ENCODE peak calls at places on chromosomes 13 and 19, in eight cellular contexts. One of them, this sample, is unnamed.

GRCh38 chr19:42140125-42140754 is 8.0 kb upstream of the POU2F2 start:
- DNase-seq in GM06990: no peak
- DNase-seq in colonic mucosa: peak; percentile 29
- DNase-seq in fibroblast of mammary gland: peak; percentile 61
- DNase-seq in epithelial cell of esophagus: peak; percentile 74
- DNase-seq in mucosa of descending colon: no peak
- DNase-seq in right lobe of liver: no peak
- DNase-seq in fibroblast of pulmonary artery: peak; percentile 81
- DNase-seq in this sample: peak; percentile 92

GRCh38 chr13:99214232-99214631 is 13.6 kb downstream of the UBAC2 start:
- DNase-seq in GM06990: peak; percentile 33
- DNase-seq in colonic mucosa: no peak
- DNase-seq in fibroblast of mammary gland: no peak
- DNase-seq in epithelial cell of esophagus: peak; percentile 72
- DNase-seq in mucosa of descending colon: no peak
- DNase-seq in right lobe of liver: no peak
- DNase-seq in fibroblast of pulmonary artery: no peak
- DNase-seq in this sample: peak; percentile 24

GRCh38 chr13:96041326-96042092 is 11.7 kb downstream of the UGGT2 start:
- DNase-seq in GM06990: no peak
- DNase-seq in colonic mucosa: no peak
- DNase-seq in fibroblast of mammary gland: no peak
- DNase-seq in epithelial cell of esophagus: no peak
- DNase-seq in mucosa of descending colon: no peak
- DNase-seq in right lobe of liver: no peak
- DNase-seq in fibroblast of pulmonary artery: no peak
- DNase-seq in this sample: no peak

GRCh38 chr13:114140131-114140908 is 7.9 kb upstream of the RASA3 start:
- DNase-seq in GM06990: no peak
- DNase-seq in colonic mucosa: no peak
- DNase-seq in fibroblast of mammary gland: no peak
- DNase-seq in epithelial cell of esophagus: no peak
- DNase-seq in mucosa of descending colon: peak; percentile 74
- DNase-seq in right lobe of liver: no peak
- DNase-seq in fibroblast of pulmonary artery: no peak
- DNase-seq in this sample: no peak

GRCh38 chr13:44837250-44837649 is 152.0 kb downstream of the NUFIP1 start:
- DNase-seq in GM06990: no peak
- DNase-seq in colonic mucosa: no peak
- DNase-seq in fibroblast of mammary gland: peak; percentile 58
- DNase-seq in epithelial cell of esophagus: peak; percentile 34
- DNase-seq in mucosa of descending colon: no peak
- DNase-seq in right lobe of liver: no peak
- DNase-seq in fibroblast of pulmonary artery: peak; percentile 44
- DNase-seq in this sample: no peak

GRCh38 chr19:14767466-14767971 is 10.8 kb downstream of the ADGRE2 start:
- DNase-seq in GM06990: no peak
- DNase-seq in colonic mucosa: no peak
- DNase-seq in fibroblast of mammary gland: no peak
- DNase-seq in epithelial cell of esophagus: no peak
- DNase-seq in mucosa of descending colon: no peak
- DNase-seq in right lobe of liver: no peak
- DNase-seq in fibroblast of pulmonary artery: no peak
- DNase-seq in this sample: no peak

GRCh38 chr13:29369060-29369743 is 226.3 kb downstream of the SLC7A1 start:
- DNase-seq in GM06990: no peak
- DNase-seq in colonic mucosa: no peak
- DNase-seq in fibroblast of mammary gland: peak; percentile 50
- DNase-seq in epithelial cell of esophagus: peak; percentile 48
- DNase-seq in mucosa of descending colon: no peak
- DNase-seq in right lobe of liver: no peak
- DNase-seq in fibroblast of pulmonary artery: peak; percentile 60
- DNase-seq in this sample: peak; percentile 81

GRCh38 chr13:30159446-30159839 is 147.9 kb downstream of the KATNAL1 start:
- DNase-seq in GM06990: no peak
- DNase-seq in colonic mucosa: no peak
- DNase-seq in fibroblast of mammary gland: peak; percentile 94
- DNase-seq in epithelial cell of esophagus: peak; percentile 50
- DNase-seq in mucosa of descending colon: no peak
- DNase-seq in right lobe of liver: no peak
- DNase-seq in fibroblast of pulmonary artery: peak; percentile 51
- DNase-seq in this sample: no peak

DNA sequence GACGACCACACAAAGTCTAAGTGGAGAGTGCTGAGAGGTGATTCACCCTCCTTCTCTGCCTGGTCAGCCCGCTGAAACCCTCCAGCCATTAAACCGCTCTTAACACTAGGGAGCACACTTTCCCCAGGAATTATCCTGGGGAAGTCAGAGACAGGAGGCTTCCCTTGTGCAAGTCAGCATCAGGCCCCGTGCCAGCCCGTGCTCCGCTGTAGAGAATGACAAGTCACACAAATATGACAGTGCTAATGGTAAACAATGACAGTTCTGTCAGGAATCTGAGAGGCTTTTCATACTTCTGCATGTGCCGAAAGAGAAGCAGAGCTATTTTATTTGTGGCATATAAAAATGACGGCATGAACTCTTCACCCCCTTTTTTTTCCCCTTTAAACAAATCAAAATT is 816.9 kb upstream of the SLC10A2 start:
- DNase-seq in GM06990: no peak
- DNase-seq in colonic mucosa: peak; percentile 33
- DNase-seq in fibroblast of mammary gland: peak; percentile 87
- DNase-seq in epithelial cell of esophagus: peak; percentile 98
- DNase-seq in mucosa of descending colon: peak; percentile 56
- DNase-seq in right lobe of liver: peak; percentile 75
- DNase-seq in fibroblast of pulmonary artery: peak; percentile 95
- DNase-seq in this sample: peak; percentile 84
- TF ChIP-seq CTCF in GM06990: no peak
- TF ChIP-seq CTCF in colonic mucosa: no peak
- TF ChIP-seq CTCF in fibroblast of mammary gland: peak; percentile 53
- TF ChIP-seq CTCF in epithelial cell of esophagus: peak; percentile 74
- TF ChIP-seq CTCF in mucosa of descending colon: no peak
- TF ChIP-seq CTCF in right lobe of liver: peak; percentile 43
- TF ChIP-seq CTCF in fibroblast of pulmonary artery: peak; percentile 69
- TF ChIP-seq CTCF in this sample: peak; percentile 68

DNA sequence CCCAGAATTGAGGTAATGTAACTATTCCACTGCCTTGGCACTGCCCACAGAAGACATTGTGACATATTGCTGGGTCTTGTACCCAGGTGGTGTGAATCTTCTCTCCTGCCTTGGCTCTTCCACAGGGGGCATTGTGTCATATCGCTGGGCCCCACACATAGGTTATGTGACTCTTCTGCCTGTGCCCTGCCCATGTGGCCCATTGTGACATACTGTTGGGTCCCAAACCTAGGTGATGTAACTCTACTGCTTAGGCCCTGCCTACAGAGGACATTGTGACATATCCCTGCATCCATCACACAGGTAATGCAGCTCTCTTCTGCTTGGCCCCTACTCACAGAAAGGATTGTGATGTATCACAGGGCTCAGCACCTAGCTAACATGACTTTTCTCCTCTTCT is 37.5 kb upstream of the ZNF254 start:
- DNase-seq in GM06990: no peak
- DNase-seq in colonic mucosa: no peak
- DNase-seq in fibroblast of mammary gland: no peak
- DNase-seq in epithelial cell of esophagus: no peak
- DNase-seq in mucosa of descending colon: no peak
- DNase-seq in right lobe of liver: no peak
- DNase-seq in fibroblast of pulmonary artery: no peak
- DNase-seq in this sample: no peak
- TF ChIP-seq CTCF in GM06990: no peak
- TF ChIP-seq CTCF in colonic mucosa: no peak
- TF ChIP-seq CTCF in fibroblast of mammary gland: no peak
- TF ChIP-seq CTCF in epithelial cell of esophagus: no peak
- TF ChIP-seq CTCF in mucosa of descending colon: no peak
- TF ChIP-seq CTCF in right lobe of liver: no peak
- TF ChIP-seq CTCF in fibroblast of pulmonary artery: no peak
- TF ChIP-seq CTCF in this sample: no peak

GRCh38 chr13:82976499-82976898 is 905.8 kb downstream of the SLITRK1 start:
- DNase-seq in GM06990: no peak
- DNase-seq in colonic mucosa: no peak
- DNase-seq in fibroblast of mammary gland: peak; percentile 5
- DNase-seq in epithelial cell of esophagus: peak; percentile 14
- DNase-seq in mucosa of descending colon: no peak
- DNase-seq in right lobe of liver: no peak
- DNase-seq in fibroblast of pulmonary artery: peak; percentile 13
- DNase-seq in this sample: no peak
- TF ChIP-seq CTCF in GM06990: no peak
- TF ChIP-seq CTCF in colonic mucosa: no peak
- TF ChIP-seq CTCF in fibroblast of mammary gland: peak; percentile 26
- TF ChIP-seq CTCF in epithelial cell of esophagus: no peak
- TF ChIP-seq CTCF in mucosa of descending colon: no peak
- TF ChIP-seq CTCF in right lobe of liver: no peak
- TF ChIP-seq CTCF in fibroblast of pulmonary artery: peak; percentile 22
- TF ChIP-seq CTCF in this sample: no peak

GRCh38 chr13:106530907-106531520 is 4.4 kb downstream of the EFNB2 start:
- DNase-seq in GM06990: no peak
- DNase-seq in colonic mucosa: no peak
- DNase-seq in fibroblast of mammary gland: no peak
- DNase-seq in epithelial cell of esophagus: no peak
- DNase-seq in mucosa of descending colon: no peak
- DNase-seq in right lobe of liver: no peak
- DNase-seq in fibroblast of pulmonary artery: no peak
- DNase-seq in this sample: no peak

GRCh38 chr13:106533940-106534843 is 1.3 kb downstream of the EFNB2 start:
- DNase-seq in GM06990: peak; percentile 29
- DNase-seq in colonic mucosa: peak; percentile 62
- DNase-seq in fibroblast of mammary gland: peak; percentile 63
- DNase-seq in epithelial cell of esophagus: peak; percentile 60
- DNase-seq in mucosa of descending colon: peak; percentile 62
- DNase-seq in right lobe of liver: peak; percentile 54
- DNase-seq in fibroblast of pulmonary artery: peak; percentile 69
- DNase-seq in this sample: peak; percentile 56

GRCh38 chr13:106532111-106532929 is 3.1 kb downstream of the EFNB2 start:
- DNase-seq in GM06990: no peak
- DNase-seq in colonic mucosa: peak; percentile 37
- DNase-seq in fibroblast of mammary gland: peak; percentile 28
- DNase-seq in epithelial cell of esophagus: peak; percentile 44
- DNase-seq in mucosa of descending colon: no peak
- DNase-seq in right lobe of liver: no peak
- DNase-seq in fibroblast of pulmonary artery: peak; percentile 38
- DNase-seq in this sample: no peak

GRCh38 chr13:106534844-106535551 is 464 bp downstream of the EFNB2 start:
- DNase-seq in GM06990: peak; percentile 49
- DNase-seq in colonic mucosa: no peak
- DNase-seq in fibroblast of mammary gland: peak; percentile 27
- DNase-seq in epithelial cell of esophagus: no peak
- DNase-seq in mucosa of descending colon: peak; percentile 65
- DNase-seq in right lobe of liver: no peak
- DNase-seq in fibroblast of pulmonary artery: peak; percentile 29
- DNase-seq in this sample: peak; percentile 35

GRCh38 chr13:106533101-106533939 is 2.1 kb downstream of the EFNB2 start:
- DNase-seq in GM06990: peak; percentile 60
- DNase-seq in colonic mucosa: peak; percentile 87
- DNase-seq in fibroblast of mammary gland: peak; percentile 78
- DNase-seq in epithelial cell of esophagus: peak; percentile 80
- DNase-seq in mucosa of descending colon: peak; percentile 89
- DNase-seq in right lobe of liver: peak; percentile 82
- DNase-seq in fibroblast of pulmonary artery: peak; percentile 86
- DNase-seq in this sample: peak; percentile 88
- TF ChIP-seq CTCF in GM06990: peak; percentile 29
- TF ChIP-seq CTCF in colonic mucosa: peak; percentile 62
- TF ChIP-seq CTCF in fibroblast of mammary gland: peak; percentile 35
- TF ChIP-seq CTCF in epithelial cell of esophagus: peak; percentile 38
- TF ChIP-seq CTCF in mucosa of descending colon: peak; percentile 61
- TF ChIP-seq CTCF in right lobe of liver: peak; percentile 64
- TF ChIP-seq CTCF in fibroblast of pulmonary artery: peak; percentile 36
- TF ChIP-seq CTCF in this sample: peak; percentile 42

DNA sequence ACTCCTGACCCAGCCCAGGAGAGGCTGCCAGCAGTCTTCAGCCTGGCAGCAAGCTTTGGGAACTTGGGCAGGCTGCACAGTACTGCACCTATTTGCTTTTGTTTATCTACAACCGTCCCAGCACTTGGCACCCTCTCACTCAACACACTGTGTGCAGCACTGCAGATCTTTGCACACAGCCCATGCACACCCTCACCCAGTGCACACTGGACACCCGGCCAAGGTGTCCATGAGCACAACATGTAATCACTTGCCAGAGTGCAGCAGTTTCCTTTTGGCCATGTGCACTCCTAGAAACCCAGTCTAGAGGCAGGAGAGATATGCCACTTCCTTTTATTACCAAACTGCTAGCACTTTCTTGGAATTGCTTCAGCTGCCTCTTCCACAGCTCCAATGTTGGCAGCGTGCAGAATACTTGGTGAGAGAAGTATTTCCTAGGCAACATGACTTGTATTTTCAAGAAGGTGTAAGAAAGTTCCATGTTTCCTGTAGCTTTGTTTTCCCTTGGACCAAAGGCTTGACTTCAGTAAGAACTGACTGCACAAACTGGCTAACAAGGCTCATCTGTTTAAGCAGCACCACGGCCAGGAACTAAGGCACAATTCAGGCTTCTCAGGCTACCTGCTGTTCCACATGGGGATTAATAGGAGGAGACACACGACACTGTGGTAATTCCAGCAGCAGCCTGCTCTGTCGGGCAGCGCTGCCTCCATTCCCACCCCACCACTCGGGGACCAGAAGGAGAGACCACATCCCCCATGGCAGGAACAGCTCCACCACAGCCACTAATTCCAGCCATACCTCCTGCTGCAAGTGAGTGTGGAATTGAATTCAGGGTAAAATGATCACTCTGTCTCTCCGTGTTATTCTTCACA is 15.3 kb downstream of the ATP7B start:
- DNase-seq in GM06990: no peak
- DNase-seq in colonic mucosa: peak; percentile 63
- DNase-seq in fibroblast of mammary gland: no peak
- DNase-seq in epithelial cell of esophagus: peak; percentile 25
- DNase-seq in mucosa of descending colon: peak; percentile 63
- DNase-seq in right lobe of liver: peak; percentile 94
- DNase-seq in fibroblast of pulmonary artery: peak; percentile 67
- DNase-seq in this sample: peak; percentile 33
- TF ChIP-seq CTCF in GM06990: no peak
- TF ChIP-seq CTCF in colonic mucosa: no peak
- TF ChIP-seq CTCF in fibroblast of mammary gland: no peak
- TF ChIP-seq CTCF in epithelial cell of esophagus: peak; percentile 21
- TF ChIP-seq CTCF in mucosa of descending colon: no peak
- TF ChIP-seq CTCF in right lobe of liver: no peak
- TF ChIP-seq CTCF in fibroblast of pulmonary artery: no peak
- TF ChIP-seq CTCF in this sample: no peak

GRCh38 chr19:3513198-3514140 is 7.4 kb downstream of the FZR1 start:
- DNase-seq in GM06990: no peak
- DNase-seq in colonic mucosa: no peak
- DNase-seq in fibroblast of mammary gland: no peak
- DNase-seq in epithelial cell of esophagus: no peak
- DNase-seq in mucosa of descending colon: peak; percentile 44
- DNase-seq in right lobe of liver: peak; percentile 74
- DNase-seq in fibroblast of pulmonary artery: no peak
- DNase-seq in this sample: no peak
- TF ChIP-seq CTCF in GM06990: no peak
- TF ChIP-seq CTCF in colonic mucosa: no peak
- TF ChIP-seq CTCF in fibroblast of mammary gland: no peak
- TF ChIP-seq CTCF in epithelial cell of esophagus: no peak
- TF ChIP-seq CTCF in mucosa of descending colon: no peak
- TF ChIP-seq CTCF in right lobe of liver: no peak
- TF ChIP-seq CTCF in fibroblast of pulmonary artery: no peak
- TF ChIP-seq CTCF in this sample: peak; percentile 16

This sample was measured in GM23338.